ENCODE peak calls at places on chromosomes 5 and 9, in four cellular contexts. E, P, I and G are unnamed samples.
A peak's percentile ranks its signal among the peaks of the same experiment; 100 is the strongest.

GRCh38 chr5:179265529-179266290 is 79.6 kb downstream of the ADAMTS2 start:
- DNase-seq in P (no peak), I (peak; percentile 26), E (peak; percentile 98), G (peak; percentile 92)

GRCh38 chr5:12672141-12672540 is 767.9 kb upstream of the CTNND2 start:
- DNase-seq in P (no peak), E (no peak), I (no peak), G (no peak)

GRCh38 chr9:33163433-33164137 is 3.6 kb downstream of the B4GALT1 start:
- DNase-seq in E (no peak), I (no peak), P (no peak), G (no peak)

GRCh38 chr5:137035480-137035878 is 463.6 kb downstream of the SPOCK1 start:
- DNase-seq in P (no peak), I (no peak), E (no peak), G (no peak)

GRCh38 chr9:6780690-6781089 is 22.9 kb downstream of the KDM4C start:
- DNase-seq in E (no peak), I (no peak), P (no peak), G (no peak)

GRCh38 chr5:29143266-29143665 is 2050.2 kb upstream of the CDH6 start:
- DNase-seq in P (no peak), I (no peak), E (no peak), G (no peak)

GRCh38 chr5:82406200-82406773 is 128.1 kb upstream of the RPS23 start:
- DNase-seq in E (peak; percentile 58), P (no peak), I (no peak), G (no peak)

GRCh38 chr5:160129841-160130240 is 10.6 kb upstream of the PWWP2A start:
- DNase-seq in E (no peak), I (no peak), P (no peak), G (no peak)

GRCh38 chr9:89466451-89467277 is 31.2 kb downstream of the SEMA4D start:
- DNase-seq in E (no peak), P (no peak), I (no peak), G (no peak)

GRCh38 chr5:52994266-52994665 is 5.1 kb downstream of the ITGA2 start:
- DNase-seq in I (no peak), E (no peak), P (no peak), G (no peak)

GRCh38 chr5:9523090-9523813 is 22.6 kb downstream of the SEMA5A start:
- DNase-seq in P (no peak), E (no peak), I (no peak), G (no peak)

GRCh38 chr9:106619211-106619610 is 243.8 kb upstream of the ZNF462 start:
- DNase-seq in P (no peak), E (no peak), I (no peak), G (no peak)

GRCh38 chr5:33310471-33310870 is 130.3 kb upstream of the TARS1 start:
- DNase-seq in I (no peak), P (no peak), E (no peak), G (no peak)

GRCh38 chr5:10331341-10331796 is 22.1 kb upstream of the MARCHF6 start:
- DNase-seq in E (peak; percentile 80), I (peak; percentile 29), P (no peak), G (peak; percentile 33)

GRCh38 chr5:177133845-177134652 is 476 bp downstream of the NSD1 start:
- DNase-seq in P (peak; percentile 74), E (peak; percentile 57), I (peak; percentile 47), G (no peak)

GRCh38 chr9:120730661-120731514 is 16.6 kb upstream of the MEGF9 start:
- DNase-seq in E (no peak), P (no peak), I (no peak), G (no peak)

GRCh38 chr9:6367128-6367741 is 39.1 kb downstream of the TPD52L3 start:
- DNase-seq in P (no peak), I (no peak), E (no peak), G (no peak)

GRCh38 chr5:84564311-84564710 is 179.6 kb upstream of the EDIL3 start:
- DNase-seq in E (no peak), I (no peak), P (no peak), G (no peak)

GRCh38 chr5:43316421-43316820 is 3.2 kb upstream of the HMGCS1 start:
- DNase-seq in P (no peak), E (no peak), I (no peak), G (no peak)

GRCh38 chr5:43313854-43314457 is 744 bp upstream of the HMGCS1 start:
- DNase-seq in E (peak; percentile 28), I (no peak), P (peak; percentile 7), G (peak; percentile 7)

GRCh38 chr5:43314724-43315123 is 1.5 kb upstream of the HMGCS1 start:
- DNase-seq in E (no peak), P (no peak), I (no peak), G (no peak)

GRCh38 chr5:43315697-43316096 is 2.5 kb upstream of the HMGCS1 start:
- DNase-seq in E (no peak), P (no peak), I (no peak), G (no peak)

DNA sequence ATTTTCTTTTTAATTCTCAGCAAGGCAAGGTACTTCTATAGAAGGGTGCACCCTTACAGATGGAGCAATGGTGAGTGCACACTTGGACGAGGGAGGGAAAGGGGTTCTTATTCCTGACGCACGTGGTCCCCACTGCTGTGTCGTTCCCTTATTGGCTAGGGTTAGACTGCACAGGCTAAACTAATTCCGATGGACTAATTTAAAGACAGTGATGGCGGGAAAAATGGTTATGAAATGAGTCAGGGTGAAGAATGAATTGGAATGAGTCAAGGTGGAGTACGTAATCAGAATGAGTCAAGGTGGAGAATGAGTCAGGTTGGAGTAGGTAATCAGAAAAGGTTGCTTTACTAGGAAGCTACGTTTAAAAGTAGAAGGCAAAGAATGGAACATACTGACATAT is 2.0 kb upstream of the HMGCS1 start:
- DNase-seq in I (no peak), E (no peak), P (no peak), G (no peak)
- H3K27ac ChIP-seq in I (no peak overlapping the region), E (no peak overlapping the region), P (no peak overlapping the region), G (no peak overlapping the region)

GRCh38 chr9:137369111-137369787 is 53.7 kb downstream of the EXD3 start:
- DNase-seq in I (no peak), E (no peak), P (no peak), G (no peak)
- H3K27ac ChIP-seq in I (no peak overlapping the region), E (no peak overlapping the region), P (no peak overlapping the region), G (no peak overlapping the region)

DNA sequence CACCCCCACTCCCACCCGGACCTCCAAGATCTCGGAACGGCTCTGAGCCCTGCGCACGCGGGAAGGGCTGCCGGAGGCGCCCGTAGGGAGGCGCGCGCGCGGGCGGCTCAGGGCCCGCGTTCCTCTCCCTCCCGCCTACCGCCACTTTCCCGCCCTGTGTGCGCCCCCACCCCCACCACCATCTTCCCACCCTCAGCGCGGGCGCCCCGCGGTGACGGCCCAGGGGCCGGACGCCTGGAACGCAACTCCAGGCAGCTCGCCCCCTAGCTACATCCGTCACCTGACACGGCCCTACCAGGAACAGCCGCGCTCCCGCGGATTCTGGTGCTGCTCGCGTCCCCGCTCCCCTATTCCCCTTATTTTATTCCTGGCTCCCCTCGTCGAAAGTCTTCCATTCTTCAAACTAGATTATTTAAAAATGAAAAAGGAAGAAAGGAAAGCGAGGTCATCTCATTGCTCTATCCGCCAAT is at the start of gene CDKN2B-AS1:
- DNase-seq in E (no peak), P (no peak), I (peak; percentile 33), G (no peak)
- H3K27ac ChIP-seq in E (peak within 1 kb of the TSS; percentile 67), P (peak within 1 kb of the TSS; percentile 63), I (peak within 1 kb of the TSS; percentile 19), G (peak within 1 kb of the TSS; percentile 86)

GRCh38 chr9:114789006-114789405 is 16.8 kb downstream of the TNFSF15 start:
- DNase-seq in I (no peak), P (no peak), E (no peak), G (no peak)

GRCh38 chr9:114791736-114792135 is 14.1 kb downstream of the TNFSF15 start:
- DNase-seq in E (no peak), P (no peak), I (no peak), G (no peak)

GRCh38 chr9:114792396-114792795 is 13.4 kb downstream of the TNFSF15 start:
- DNase-seq in E (no peak), P (no peak), I (no peak), G (no peak)

GRCh38 chr9:114790521-114790920 is 15.3 kb downstream of the TNFSF15 start:
- DNase-seq in I (no peak), P (no peak), E (no peak), G (no peak)

GRCh38 chr9:114791312-114791711 is 14.5 kb downstream of the TNFSF15 start:
- DNase-seq in E (no peak), P (no peak), I (no peak), G (no peak)
- H3K27ac ChIP-seq in E (no peak overlapping the region), P (no peak overlapping the region), I (no peak overlapping the region), G (no peak overlapping the region)

GRCh38 chr5:38720691-38721361 is 125.0 kb upstream of the OSMR start:
- DNase-seq in E (no peak), I (no peak), P (no peak), G (no peak)
- H3K27ac ChIP-seq in E (no peak overlapping the region), I (no peak overlapping the region), P (no peak overlapping the region), G (no peak overlapping the region)

GRCh38 chr5:56003633-56004032 is 8.9 kb upstream of the IL6ST start:
- DNase-seq in I (no peak), P (no peak), E (no peak), G (no peak)

GRCh38 chr5:56006094-56006493 is 11.3 kb upstream of the IL6ST start:
- DNase-seq in E (no peak), I (no peak), P (no peak), G (no peak)

GRCh38 chr5:56003179-56003578 is 8.4 kb upstream of the IL6ST start:
- DNase-seq in E (no peak), P (no peak), I (no peak), G (no peak)

GRCh38 chr5:56004874-56005273 is 10.1 kb upstream of the IL6ST start:
- DNase-seq in E (no peak), P (no peak), I (no peak), G (no peak)

DNA sequence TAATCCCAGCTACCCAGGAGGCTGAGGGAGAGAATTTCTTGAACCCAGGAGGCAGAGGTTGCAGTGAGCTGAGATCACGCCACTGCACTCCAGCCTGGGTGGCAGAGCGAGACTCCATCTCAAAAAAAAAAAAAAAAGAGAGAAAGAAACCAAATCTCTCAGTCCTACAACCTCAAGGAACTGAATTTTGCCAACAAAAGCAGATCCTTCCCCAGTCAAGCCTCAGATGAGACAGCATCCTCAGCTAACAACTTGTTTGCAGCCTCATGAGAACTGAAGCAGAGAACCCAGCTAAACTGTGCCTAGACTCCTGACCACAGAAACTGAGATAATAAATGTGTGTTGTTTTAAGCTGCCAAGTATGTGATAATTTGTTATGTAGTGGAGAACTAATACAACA is 7.5 kb upstream of the IL6ST start:
- DNase-seq in I (no peak), P (no peak), E (no peak), G (no peak)
- H3K27ac ChIP-seq in I (no peak overlapping the region), P (no peak overlapping the region), E (no peak overlapping the region), G (no peak overlapping the region)

GRCh38 chr5:17381926-17382325 is 116.1 kb upstream of the TAF11L2 start:
- DNase-seq in I (no peak), E (no peak), P (no peak), G (peak; percentile 23)
- H3K27ac ChIP-seq in I (no peak overlapping the region), E (no peak overlapping the region), P (no peak overlapping the region), G (no peak overlapping the region)